ENCODE peak calls at places on chromosome 13, in seven cellular contexts. P is H1, L is neuronal stem cell, A is H9, T is IMR-90, J is trophoblast cell, R is mesenchymal stem cell. V is an unnamed sample.
A peak's percentile ranks its signal among the peaks of the same experiment; 100 is the strongest.

GRCh38 chr13:33911521-33911920 is 93.6 kb downstream of the RFC3 start:
- DNase-seq in J (no peak), T (no peak), L (no peak), P (no peak), R (no peak), A (no peak), V (no peak)

GRCh38 chr13:19071161-19071936 is 110.3 kb downstream of the TUBA3C start:
- DNase-seq in A (no peak), L (no peak), P (no peak), T (no peak), J (no peak), R (no peak), V (no peak)

GRCh38 chr13:82165396-82166174 is 1716.7 kb downstream of the SLITRK1 start:
- DNase-seq in A (no peak), T (no peak), J (no peak), R (no peak), P (no peak), L (no peak), V (no peak)

GRCh38 chr13:44920013-44920412 is 69.3 kb downstream of the NUFIP1 start:
- DNase-seq in R (no peak), P (no peak), A (no peak), L (no peak), J (no peak), T (no peak), V (no peak)

GRCh38 chr13:79775830-79776229 is 294.9 kb downstream of the NDFIP2 start:
- DNase-seq in J (peak; percentile 32), P (no peak), R (peak; percentile 72), A (no peak), L (peak; percentile 40), T (peak; percentile 87), V (peak; percentile 91)

GRCh38 chr13:41137241-41137640 is 4.6 kb upstream of the KBTBD6 start:
- DNase-seq in T (peak; percentile 23), A (no peak), L (no peak), J (peak; percentile 72), P (no peak), R (no peak), V (no peak)

GRCh38 chr13:107854880-107855279 is 360.5 kb downstream of the LIG4 start:
- DNase-seq in J (no peak), A (no peak), R (no peak), T (no peak), L (no peak), P (no peak), V (no peak)

GRCh38 chr13:33125821-33126570 is 109.8 kb downstream of the KL start:
- DNase-seq in L (peak; percentile 27), T (peak; percentile 97), J (peak; percentile 75), R (peak; percentile 94), P (no peak), A (peak; percentile 61), V (peak; percentile 97)

GRCh38 chr13:111857846-111858560 is 208.9 kb upstream of the SOX1 start:
- DNase-seq in L (no peak), R (no peak), T (no peak), P (peak; percentile 35), A (no peak), J (no peak), V (no peak)

GRCh38 chr13:113448545-113448884 is 4.8 kb downstream of the ADPRHL1 start:
- DNase-seq in R (no peak), J (peak; percentile 58), P (no peak), L (no peak), T (no peak), A (peak; percentile 31), V (peak; percentile 40)

GRCh38 chr13:86976521-86977324 is 694.4 kb upstream of the SLITRK5 start:
- DNase-seq in T (peak; percentile 49), R (no peak), L (no peak), P (no peak), A (no peak), J (no peak), V (no peak)

GRCh38 chr13:74021507-74021906 is 112.7 kb downstream of the KLF12 start:
- DNase-seq in P (no peak), R (no peak), A (no peak), T (no peak), J (no peak), L (no peak), V (peak; percentile 34)
- H2BK5ac ChIP-seq in P (no peak overlapping the region), R (no peak overlapping the region), A (no peak overlapping the region), T (no peak overlapping the region), J (no peak overlapping the region), L (no peak overlapping the region), V (no peak overlapping the region)

DNA sequence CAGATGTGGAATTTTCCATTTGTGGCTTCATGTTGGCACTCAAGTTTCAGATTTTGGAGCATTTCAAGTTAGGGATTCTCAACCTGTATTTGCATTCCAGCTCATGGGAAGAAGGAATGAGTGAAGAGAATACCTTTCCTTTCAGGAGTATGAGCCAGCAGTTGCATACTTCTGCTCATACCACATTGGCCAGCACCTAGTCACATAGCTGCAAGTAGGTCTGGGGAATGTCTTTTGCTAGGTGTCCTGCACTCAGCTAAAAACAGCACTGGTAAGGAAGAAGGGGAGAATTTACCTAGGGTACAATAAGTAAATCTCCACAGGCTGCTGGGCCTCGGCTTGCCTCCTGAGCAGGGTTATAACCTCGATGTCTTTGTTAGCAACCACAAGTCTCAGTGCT is 24.6 kb upstream of the ATP8A2 start:
- DNase-seq in R (no peak), L (no peak), J (peak; percentile 51), T (no peak), P (no peak), A (peak; percentile 36), V (peak; percentile 79)
- H2BK120ac ChIP-seq in R (no peak overlapping the region), L (no peak overlapping the region), J (no peak overlapping the region), T (no peak overlapping the region), P (no peak overlapping the region), A (no peak overlapping the region), V (no peak overlapping the region)

GRCh38 chr13:78609464-78610205 is 6.3 kb upstream of the POU4F1 start:
- DNase-seq in J (no peak), A (peak; percentile 72), L (peak; percentile 48), T (no peak), P (peak; percentile 72), R (no peak), V (peak; percentile 65)
- H4K8ac ChIP-seq in J (no peak overlapping the region), A (no peak overlapping the region), L (no peak overlapping the region), T (no peak overlapping the region), P (no peak overlapping the region), R (no peak overlapping the region), V (no peak overlapping the region)

GRCh38 chr13:63902141-63902540 is 2486.5 kb upstream of the PCDH20 start:
- DNase-seq in J (no peak), P (no peak), R (no peak), A (no peak), T (no peak), L (no peak), V (no peak)

DNA sequence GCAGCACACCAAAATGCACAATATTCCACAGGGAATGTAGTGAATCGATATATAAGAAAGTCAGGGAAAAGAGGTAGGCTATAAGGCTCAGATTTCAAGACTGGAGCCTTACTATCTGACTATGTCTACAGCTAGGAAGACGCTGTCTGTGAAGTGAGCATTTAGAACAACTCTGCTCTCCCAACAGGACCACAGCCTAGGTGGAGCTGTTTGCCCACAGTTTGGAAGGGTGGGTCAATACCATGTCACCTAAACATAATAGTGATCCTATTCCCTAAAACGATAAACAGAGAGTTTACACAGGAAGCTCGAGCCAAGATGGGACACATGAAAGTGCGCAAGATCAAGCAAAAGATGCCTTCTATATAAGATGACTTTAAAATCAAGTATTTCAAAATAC is 2486.0 kb upstream of the PCDH20 start:
- DNase-seq in P (no peak), A (no peak), L (no peak), T (no peak), J (no peak), R (no peak), V (peak; percentile 29)
- H2BK5ac ChIP-seq in P (no peak overlapping the region), A (no peak overlapping the region), L (no peak overlapping the region), T (no peak overlapping the region), J (no peak overlapping the region), R (no peak overlapping the region), V (no peak overlapping the region)

GRCh38 chr13:51066091-51066831 is 44.8 kb downstream of the C13orf42 start:
- DNase-seq in L (no peak), P (peak; percentile 44), T (peak; percentile 4), R (peak; percentile 53), J (no peak), A (no peak), V (no peak)
- H2BK120ac ChIP-seq in L (peak overlapping the region; percentile 16), P (no peak overlapping the region), T (no peak overlapping the region), R (no peak overlapping the region), J (no peak overlapping the region), A (no peak overlapping the region), V (no peak overlapping the region)

DNA sequence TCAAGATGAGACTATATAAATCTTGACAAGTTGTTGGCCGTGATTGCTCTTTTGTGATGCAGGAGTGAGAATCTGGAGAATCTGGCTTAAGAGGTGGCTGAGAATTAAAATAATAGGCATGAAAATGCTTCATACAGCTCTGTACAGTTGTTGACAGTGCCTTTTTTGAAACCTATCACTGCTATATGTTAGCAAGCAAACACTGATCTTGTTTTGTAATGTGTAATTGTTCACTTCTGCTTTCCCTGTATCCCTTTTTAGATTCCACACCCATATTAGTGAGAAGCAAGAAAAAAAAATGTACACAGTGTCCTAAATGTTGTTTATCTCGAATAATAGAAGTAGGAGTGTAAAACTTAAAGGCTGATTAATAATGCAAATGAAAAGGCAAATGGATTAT is 31.0 kb downstream of the ITM2B start:
- DNase-seq in J (no peak), L (no peak), P (no peak), T (no peak), A (no peak), R (no peak), V (no peak)
- H4K8ac ChIP-seq in J (no peak overlapping the region), L (no peak overlapping the region), P (no peak overlapping the region), T (no peak overlapping the region), A (no peak overlapping the region), R (no peak overlapping the region), V (no peak overlapping the region)

GRCh38 chr13:26045123-26045522 is 6.7 kb downstream of the SHISA2 start:
- DNase-seq in J (no peak), R (no peak), A (no peak), T (no peak), P (no peak), L (no peak), V (no peak)
- H2BK5ac ChIP-seq in J (no peak overlapping the region), R (no peak overlapping the region), A (no peak overlapping the region), T (no peak overlapping the region), P (no peak overlapping the region), L (no peak overlapping the region), V (no peak overlapping the region)